ENCODE peak calls at places on chromosomes 3 and 15, in seven cellular contexts. I is NCI-H2081, T is COR-L47, H is G401, K is Calu3, L is cardiac muscle cell, P is amniotic stem cell. X is an unnamed sample.

GRCh38 chr3:152287898-152288576 is 19.3 kb downstream of the MBNL1 start:
- DNase-seq in K (no peak), P (peak), T (no peak), L (no peak), I (no peak), H (no peak), X (no peak)

GRCh38 chr3:13401149-13401548 is 19.0 kb downstream of the NUP210 start:
- DNase-seq in L (no peak), T (no peak), I (no peak), H (peak), K (no peak), P (no peak), X (no peak)

GRCh38 chr3:108125550-108126071 is 34.8 kb upstream of the CD47 start:
- DNase-seq in K (no peak), P (no peak), L (no peak), H (no peak), I (peak), T (peak), X (peak)

GRCh38 chr3:47250309-47251060 is 32.1 kb downstream of the KIF9 start:
- DNase-seq in P (no peak), H (peak), K (peak), T (peak), I (no peak), L (peak), X (peak)

GRCh38 chr3:52715714-52716305 is 9.9 kb downstream of the SPCS1 start:
- DNase-seq in L (no peak), H (no peak), P (no peak), T (no peak), K (no peak), I (no peak), X (no peak)

GRCh38 chr3:171640520-171641412 is 169.5 kb downstream of the PLD1 start:
- DNase-seq in K (no peak), T (no peak), P (no peak), H (no peak), L (peak), I (no peak), X (no peak)

GRCh38 chr3:152270944-152271343 is 2.2 kb downstream of the MBNL1 start:
- DNase-seq in T (no peak), K (no peak), L (no peak), I (no peak), H (no peak), P (no peak), X (no peak)

GRCh38 chr3:126508539-126508938 is 9.0 kb downstream of the UROC1 start:
- DNase-seq in T (no peak), K (peak), H (no peak), P (no peak), I (no peak), L (no peak), X (no peak)

GRCh38 chr3:64187065-64187959 is 38.0 kb downstream of the PRICKLE2 start:
- DNase-seq in I (no peak), K (peak), P (peak), L (peak), T (no peak), H (no peak), X (peak)

GRCh38 chr15:61946778-61947177 is 113.5 kb downstream of the VPS13C start:
- DNase-seq in T (no peak), H (no peak), P (no peak), I (no peak), K (no peak), L (no peak), X (no peak)

GRCh38 chr15:60815321-60815720 is 336.4 kb upstream of the ICE2 start:
- DNase-seq in P (no peak), K (no peak), H (no peak), I (no peak), L (peak), T (no peak), X (no peak)

GRCh38 chr15:64447536-64448315 is 12.7 kb upstream of the ZNF609 start:
- DNase-seq in T (no peak), P (no peak), I (no peak), L (no peak), K (no peak), H (no peak), X (no peak)

GRCh38 chr3:185760550-185760949 is 64.3 kb downstream of the IGF2BP2 start:
- DNase-seq in L (no peak), I (no peak), T (no peak), H (no peak), P (no peak), K (no peak), X (no peak)

GRCh38 chr3:169356284-169356955 is 307.1 kb downstream of the MECOM start:
- DNase-seq in L (no peak), I (no peak), P (no peak), T (no peak), K (no peak), H (no peak), X (no peak)

GRCh38 chr3:139173372-139174108 is 128.8 kb upstream of the PRR23C start:
- DNase-seq in P (no peak), I (no peak), H (peak), T (peak), L (no peak), K (peak), X (peak)

GRCh38 chr15:70358871-70359647 is 261.3 kb upstream of the TLE3 start:
- DNase-seq in I (no peak), L (no peak), P (no peak), T (peak), K (no peak), H (no peak), X (no peak)

GRCh38 chr3:182617511-182617910 is 175.8 kb upstream of the ATP11B start:
- DNase-seq in K (no peak), P (no peak), T (no peak), I (no peak), H (no peak), L (no peak), X (no peak)

GRCh38 chr3:42403737-42404136 is 6.7 kb downstream of the LYZL4 start:
- DNase-seq in L (no peak), P (no peak), I (no peak), T (no peak), H (no peak), K (no peak), X (no peak)

GRCh38 chr3:189941679-189942078 is 179.0 kb downstream of the P3H2 start:
- DNase-seq in L (no peak), H (no peak), I (no peak), T (peak), P (no peak), K (peak), X (no peak)